ENCODE peak calls at places on chromosomes 2 and 18, in ten cellular contexts. One of them, this sample, is unnamed.

GRCh38 chr2:197034292-197034691 is 107.8 kb upstream of the PGAP1 start:
- DNase-seq in PC-9: no peak
- DNase-seq in astrocyte of the spinal cord: no peak
- DNase-seq in GM13977: no peak
- DNase-seq in Calu3: no peak
- DNase-seq in uterus: no peak
- DNase-seq in CD8-positive, alpha-beta T cell: no peak
- DNase-seq in A549: no peak
- DNase-seq in left ventricle myocardium inferior: no peak
- DNase-seq in esophagus squamous epithelium: no peak
- DNase-seq in this sample: no peak

GRCh38 chr2:9234680-9235387 is 28.2 kb downstream of the ASAP2 start:
- DNase-seq in PC-9: peak; percentile 99
- DNase-seq in astrocyte of the spinal cord: peak; percentile 89
- DNase-seq in GM13977: no peak
- DNase-seq in Calu3: peak; percentile 86
- DNase-seq in uterus: no peak
- DNase-seq in CD8-positive, alpha-beta T cell: no peak
- DNase-seq in A549: peak; percentile 89
- DNase-seq in left ventricle myocardium inferior: no peak
- DNase-seq in esophagus squamous epithelium: no peak
- DNase-seq in this sample: no peak

GRCh38 chr2:101766871-101767739 is 69.6 kb downstream of the MAP4K4 start:
- DNase-seq in PC-9: peak; percentile 89
- DNase-seq in astrocyte of the spinal cord: peak; percentile 96
- DNase-seq in GM13977: no peak
- DNase-seq in Calu3: peak; percentile 15
- DNase-seq in uterus: no peak
- DNase-seq in CD8-positive, alpha-beta T cell: no peak
- DNase-seq in A549: peak; percentile 70
- DNase-seq in left ventricle myocardium inferior: no peak
- DNase-seq in esophagus squamous epithelium: no peak
- DNase-seq in this sample: no peak

GRCh38 chr18:67145586-67146292 is 370.8 kb downstream of the DSEL start:
- DNase-seq in PC-9: no peak
- DNase-seq in astrocyte of the spinal cord: no peak
- DNase-seq in GM13977: no peak
- DNase-seq in Calu3: no peak
- DNase-seq in uterus: no peak
- DNase-seq in CD8-positive, alpha-beta T cell: no peak
- DNase-seq in A549: peak; percentile 1
- DNase-seq in left ventricle myocardium inferior: no peak
- DNase-seq in esophagus squamous epithelium: no peak
- DNase-seq in this sample: no peak

GRCh38 chr18:36814994-36815393 is 13.8 kb downstream of the TPGS2 start:
- DNase-seq in PC-9: no peak
- DNase-seq in astrocyte of the spinal cord: no peak
- DNase-seq in GM13977: no peak
- DNase-seq in Calu3: no peak
- DNase-seq in uterus: no peak
- DNase-seq in CD8-positive, alpha-beta T cell: no peak
- DNase-seq in A549: no peak
- DNase-seq in left ventricle myocardium inferior: no peak
- DNase-seq in esophagus squamous epithelium: no peak
- DNase-seq in this sample: no peak

GRCh38 chr2:234463626-234464290 is 33.1 kb downstream of the ARL4C start:
- DNase-seq in PC-9: peak; percentile 94
- DNase-seq in astrocyte of the spinal cord: no peak
- DNase-seq in GM13977: no peak
- DNase-seq in Calu3: peak; percentile 53
- DNase-seq in uterus: no peak
- DNase-seq in CD8-positive, alpha-beta T cell: peak; percentile 62
- DNase-seq in A549: peak; percentile 73
- DNase-seq in left ventricle myocardium inferior: no peak
- DNase-seq in esophagus squamous epithelium: no peak
- DNase-seq in this sample: no peak

GRCh38 chr2:26846334-26846863 is 1.5 kb upstream of the DPYSL5 start:
- DNase-seq in PC-9: peak; percentile 57
- DNase-seq in astrocyte of the spinal cord: peak; percentile 68
- DNase-seq in GM13977: peak; percentile 85
- DNase-seq in Calu3: peak; percentile 72
- DNase-seq in uterus: peak; percentile 62
- DNase-seq in CD8-positive, alpha-beta T cell: peak; percentile 31
- DNase-seq in A549: peak; percentile 90
- DNase-seq in left ventricle myocardium inferior: peak; percentile 60
- DNase-seq in esophagus squamous epithelium: no peak
- DNase-seq in this sample: no peak

GRCh38 chr18:37563810-37564511 is 1.6 kb downstream of the CELF4 start:
- DNase-seq in PC-9: no peak
- DNase-seq in astrocyte of the spinal cord: no peak
- DNase-seq in GM13977: no peak
- DNase-seq in Calu3: no peak
- DNase-seq in uterus: no peak
- DNase-seq in CD8-positive, alpha-beta T cell: no peak
- DNase-seq in A549: no peak
- DNase-seq in left ventricle myocardium inferior: no peak
- DNase-seq in esophagus squamous epithelium: no peak
- DNase-seq in this sample: no peak

GRCh38 chr18:41761329-41762028 is 193.6 kb upstream of the PIK3C3 start:
- DNase-seq in PC-9: peak; percentile 89
- DNase-seq in astrocyte of the spinal cord: peak; percentile 80
- DNase-seq in GM13977: no peak
- DNase-seq in Calu3: no peak
- DNase-seq in uterus: no peak
- DNase-seq in CD8-positive, alpha-beta T cell: no peak
- DNase-seq in A549: peak; percentile 21
- DNase-seq in left ventricle myocardium inferior: no peak
- DNase-seq in esophagus squamous epithelium: no peak
- DNase-seq in this sample: no peak

GRCh38 chr18:67242001-67242400 is 274.5 kb downstream of the DSEL start:
- DNase-seq in PC-9: no peak
- DNase-seq in astrocyte of the spinal cord: no peak
- DNase-seq in GM13977: no peak
- DNase-seq in Calu3: no peak
- DNase-seq in uterus: no peak
- DNase-seq in CD8-positive, alpha-beta T cell: no peak
- DNase-seq in A549: no peak
- DNase-seq in left ventricle myocardium inferior: no peak
- DNase-seq in esophagus squamous epithelium: no peak
- DNase-seq in this sample: no peak

GRCh38 chr2:196427996-196428634 is 211.4 kb upstream of the CCDC150 start:
- DNase-seq in PC-9: no peak
- DNase-seq in astrocyte of the spinal cord: no peak
- DNase-seq in GM13977: no peak
- DNase-seq in Calu3: no peak
- DNase-seq in uterus: no peak
- DNase-seq in CD8-positive, alpha-beta T cell: no peak
- DNase-seq in A549: no peak
- DNase-seq in left ventricle myocardium inferior: no peak
- DNase-seq in esophagus squamous epithelium: no peak
- DNase-seq in this sample: no peak

GRCh38 chr2:67650292-67651133 is 253.4 kb downstream of the ETAA1 start:
- DNase-seq in PC-9: no peak
- DNase-seq in astrocyte of the spinal cord: peak; percentile 86
- DNase-seq in GM13977: peak; percentile 13
- DNase-seq in Calu3: peak; percentile 85
- DNase-seq in uterus: peak; percentile 94
- DNase-seq in CD8-positive, alpha-beta T cell: no peak
- DNase-seq in A549: peak; percentile 87
- DNase-seq in left ventricle myocardium inferior: peak; percentile 82
- DNase-seq in esophagus squamous epithelium: no peak
- DNase-seq in this sample: no peak

GRCh38 chr18:2459886-2460285 is 111.4 kb downstream of the METTL4 start:
- DNase-seq in PC-9: no peak
- DNase-seq in astrocyte of the spinal cord: peak; percentile 35
- DNase-seq in GM13977: no peak
- DNase-seq in Calu3: no peak
- DNase-seq in uterus: no peak
- DNase-seq in CD8-positive, alpha-beta T cell: no peak
- DNase-seq in A549: no peak
- DNase-seq in left ventricle myocardium inferior: no peak
- DNase-seq in esophagus squamous epithelium: no peak
- DNase-seq in this sample: no peak

GRCh38 chr2:48122166-48122565 is 215.9 kb upstream of the FBXO11 start:
- DNase-seq in PC-9: no peak
- DNase-seq in astrocyte of the spinal cord: no peak
- DNase-seq in GM13977: no peak
- DNase-seq in Calu3: no peak
- DNase-seq in uterus: no peak
- DNase-seq in CD8-positive, alpha-beta T cell: no peak
- DNase-seq in A549: no peak
- DNase-seq in left ventricle myocardium inferior: no peak
- DNase-seq in esophagus squamous epithelium: no peak
- DNase-seq in this sample: no peak

GRCh38 chr2:30736461-30737325 is 70.6 kb downstream of the CAPN13 start:
- DNase-seq in PC-9: no peak
- DNase-seq in astrocyte of the spinal cord: no peak
- DNase-seq in GM13977: no peak
- DNase-seq in Calu3: no peak
- DNase-seq in uterus: no peak
- DNase-seq in CD8-positive, alpha-beta T cell: no peak
- DNase-seq in A549: no peak
- DNase-seq in left ventricle myocardium inferior: no peak
- DNase-seq in esophagus squamous epithelium: no peak
- DNase-seq in this sample: peak; percentile 13

GRCh38 chr2:228747478-228747877 is 523.6 kb downstream of the PID1 start:
- DNase-seq in PC-9: no peak
- DNase-seq in astrocyte of the spinal cord: no peak
- DNase-seq in GM13977: no peak
- DNase-seq in Calu3: no peak
- DNase-seq in uterus: no peak
- DNase-seq in CD8-positive, alpha-beta T cell: no peak
- DNase-seq in A549: no peak
- DNase-seq in left ventricle myocardium inferior: no peak
- DNase-seq in esophagus squamous epithelium: no peak
- DNase-seq in this sample: no peak

GRCh38 chr2:159409116-159409800 is 122.8 kb upstream of the WDSUB1 start:
- DNase-seq in PC-9: no peak
- DNase-seq in astrocyte of the spinal cord: no peak
- DNase-seq in GM13977: peak; percentile 8
- DNase-seq in Calu3: no peak
- DNase-seq in uterus: no peak
- DNase-seq in CD8-positive, alpha-beta T cell: no peak
- DNase-seq in A549: no peak
- DNase-seq in left ventricle myocardium inferior: no peak
- DNase-seq in esophagus squamous epithelium: no peak
- DNase-seq in this sample: no peak

DNA sequence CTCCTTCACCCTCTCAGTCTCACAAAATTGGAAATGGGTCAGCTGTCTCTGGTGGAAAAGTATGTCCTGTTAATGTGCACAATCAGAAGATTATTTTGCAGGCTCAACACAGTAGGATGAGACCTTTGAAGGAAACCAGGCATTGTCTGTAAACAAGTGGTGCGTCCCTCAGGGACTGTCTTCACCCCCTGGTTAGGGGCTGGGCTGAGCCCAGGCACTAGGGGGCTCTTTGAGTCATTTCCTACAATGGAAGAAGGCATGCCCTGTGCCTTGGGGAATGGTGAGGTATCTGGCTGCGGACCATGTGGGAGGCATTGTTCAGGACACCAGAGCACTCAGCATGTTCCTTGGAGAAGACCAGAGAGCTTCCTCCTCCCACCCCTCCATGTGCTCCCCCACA is 26.8 kb downstream of the PKDCC start:
- DNase-seq in PC-9: no peak
- DNase-seq in astrocyte of the spinal cord: no peak
- DNase-seq in GM13977: no peak
- DNase-seq in Calu3: no peak
- DNase-seq in uterus: no peak
- DNase-seq in CD8-positive, alpha-beta T cell: no peak
- DNase-seq in A549: no peak
- DNase-seq in left ventricle myocardium inferior: no peak
- DNase-seq in esophagus squamous epithelium: no peak
- DNase-seq in this sample: no peak
- TF ChIP-seq CTCF in PC-9: no peak
- TF ChIP-seq CTCF in astrocyte of the spinal cord: peak; percentile 19
- TF ChIP-seq CTCF in GM13977: peak; percentile 5
- TF ChIP-seq CTCF in Calu3: no peak
- TF ChIP-seq CTCF in uterus: no peak
- TF ChIP-seq CTCF in CD8-positive, alpha-beta T cell: no peak
- TF ChIP-seq CTCF in A549: no peak
- TF ChIP-seq CTCF in left ventricle myocardium inferior: peak; percentile 8
- TF ChIP-seq CTCF in esophagus squamous epithelium: no peak
- TF ChIP-seq CTCF in this sample: no peak

GRCh38 chr18:68925268-68925667 is 127.4 kb downstream of the CCDC102B start:
- DNase-seq in PC-9: no peak
- DNase-seq in astrocyte of the spinal cord: peak; percentile 1
- DNase-seq in GM13977: peak; percentile 12
- DNase-seq in Calu3: peak; percentile 17
- DNase-seq in uterus: no peak
- DNase-seq in CD8-positive, alpha-beta T cell: no peak
- DNase-seq in A549: no peak
- DNase-seq in left ventricle myocardium inferior: no peak
- DNase-seq in esophagus squamous epithelium: no peak
- DNase-seq in this sample: no peak
- TF ChIP-seq CTCF in PC-9: peak; percentile 30
- TF ChIP-seq CTCF in astrocyte of the spinal cord: peak; percentile 35
- TF ChIP-seq CTCF in GM13977: peak; percentile 60
- TF ChIP-seq CTCF in Calu3: peak; percentile 36
- TF ChIP-seq CTCF in uterus: no peak
- TF ChIP-seq CTCF in CD8-positive, alpha-beta T cell: no peak
- TF ChIP-seq CTCF in A549: no peak
- TF ChIP-seq CTCF in left ventricle myocardium inferior: peak; percentile 45
- TF ChIP-seq CTCF in esophagus squamous epithelium: no peak
- TF ChIP-seq CTCF in this sample: no peak

GRCh38 chr18:49486959-49487710 is at the start of gene C18orf32:
- DNase-seq in PC-9: peak; percentile 89
- DNase-seq in astrocyte of the spinal cord: peak; percentile 93
- DNase-seq in GM13977: peak; percentile 91
- DNase-seq in Calu3: peak; percentile 95
- DNase-seq in uterus: peak; percentile 93
- DNase-seq in CD8-positive, alpha-beta T cell: peak; percentile 94
- DNase-seq in A549: peak; percentile 91
- DNase-seq in left ventricle myocardium inferior: peak; percentile 97
- DNase-seq in esophagus squamous epithelium: peak; percentile 50
- DNase-seq in this sample: peak; percentile 92
- TF ChIP-seq CTCF in PC-9: no peak
- TF ChIP-seq CTCF in astrocyte of the spinal cord: no peak
- TF ChIP-seq CTCF in GM13977: no peak
- TF ChIP-seq CTCF in Calu3: no peak
- TF ChIP-seq CTCF in uterus: no peak
- TF ChIP-seq CTCF in CD8-positive, alpha-beta T cell: no peak
- TF ChIP-seq CTCF in A549: no peak
- TF ChIP-seq CTCF in left ventricle myocardium inferior: no peak
- TF ChIP-seq CTCF in esophagus squamous epithelium: no peak
- TF ChIP-seq CTCF in this sample: no peak

DNA sequence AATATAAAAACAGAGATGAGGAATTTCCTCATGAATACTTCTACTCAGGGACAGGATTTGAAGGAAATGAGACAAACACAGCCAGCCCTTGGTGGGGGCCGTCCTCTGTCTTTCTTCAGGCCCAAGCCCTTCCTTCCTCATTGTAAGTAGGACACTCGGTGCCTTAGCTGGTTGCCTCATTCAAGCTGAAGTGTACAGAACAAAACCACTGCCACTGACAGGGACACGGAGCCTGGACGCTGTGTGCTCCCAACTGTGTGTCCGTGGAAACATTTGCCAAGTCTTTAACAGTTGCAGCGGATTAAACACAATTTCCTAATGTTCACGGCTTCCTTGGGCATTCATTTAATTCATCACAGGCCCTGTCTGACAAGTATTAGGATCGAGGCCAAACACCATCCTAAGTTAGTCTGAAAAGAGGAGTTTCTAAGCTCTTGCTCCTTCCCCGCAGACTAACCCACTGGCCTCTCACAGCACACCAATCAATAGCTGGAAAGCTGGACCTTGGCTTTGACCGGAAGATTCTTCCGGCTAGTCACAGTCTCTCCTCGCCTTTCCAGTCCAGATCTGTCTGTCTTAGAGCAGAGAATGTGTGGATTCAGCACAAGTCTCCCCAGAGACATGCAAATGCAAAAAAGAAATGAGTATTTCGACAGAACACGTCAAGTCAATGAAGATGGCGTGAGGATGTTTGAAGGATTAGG is 68.7 kb upstream of the ACSL3 start:
- DNase-seq in PC-9: no peak
- DNase-seq in astrocyte of the spinal cord: no peak
- DNase-seq in GM13977: no peak
- DNase-seq in Calu3: no peak
- DNase-seq in uterus: peak; percentile 14
- DNase-seq in CD8-positive, alpha-beta T cell: no peak
- DNase-seq in A549: no peak
- DNase-seq in left ventricle myocardium inferior: peak; percentile 66
- DNase-seq in esophagus squamous epithelium: peak; percentile 10
- DNase-seq in this sample: peak; percentile 79
- TF ChIP-seq CTCF in PC-9: no peak
- TF ChIP-seq CTCF in astrocyte of the spinal cord: no peak
- TF ChIP-seq CTCF in GM13977: no peak
- TF ChIP-seq CTCF in Calu3: no peak
- TF ChIP-seq CTCF in uterus: no peak
- TF ChIP-seq CTCF in CD8-positive, alpha-beta T cell: no peak
- TF ChIP-seq CTCF in A549: no peak
- TF ChIP-seq CTCF in left ventricle myocardium inferior: no peak
- TF ChIP-seq CTCF in esophagus squamous epithelium: no peak
- TF ChIP-seq CTCF in this sample: no peak